ENCODE peak calls at places on chromosomes 12 and 14, in nine cellular contexts. R is head of caudate nucleus; P is AG04450; X is osteoblast; A is activated CD4-positive, alpha-beta T cell treated with anti-CD3 and anti-CD28 coated beads, Interleukin-2, amount 10 ng/mL, durations not matched to agents 7 days and 5 days; S is left colon; T is LoVo; Q is iPS-NIHi11; G is fibroblast of the conjunctiva. W is an unnamed sample.

GRCh38 chr14:67188326-67188725 is 914 bp upstream of the GARIN2 start:
- DNase-seq in A (no peak), R (no peak), S (no peak), Q (no peak), X (no peak), P (no peak), T (no peak), G (no peak), W (no peak)

GRCh38 chr12:93786669-93787397 is 109.7 kb downstream of the CRADD start:
- DNase-seq in X (no peak), T (peak), S (no peak), G (no peak), Q (no peak), P (no peak), A (no peak), R (no peak), W (no peak)

GRCh38 chr12:6603095-6603567 is 4.0 kb downstream of the CHD4 start:
- DNase-seq in X (peak), Q (peak), S (peak), P (no peak), T (no peak), A (peak), G (no peak), R (no peak), W (no peak)

GRCh38 chr14:95156153-95156764 is 1.1 kb downstream of the DICER1 start:
- DNase-seq in R (no peak), G (no peak), T (no peak), P (no peak), A (no peak), X (peak), Q (no peak), S (no peak), W (no peak)

GRCh38 chr14:57352771-57353170 is 37.6 kb upstream of the NAA30 start:
- DNase-seq in P (no peak), G (no peak), X (no peak), T (no peak), A (no peak), S (no peak), Q (no peak), R (no peak), W (no peak)

GRCh38 chr12:48165089-48166031 is 8.0 kb upstream of the ASB8 start:
- DNase-seq in R (no peak), Q (peak), G (peak), A (peak), S (no peak), P (peak), X (peak), T (peak), W (peak)

GRCh38 chr14:53742226-53742607 is 214.4 kb downstream of the BMP4 start:
- DNase-seq in G (no peak), P (no peak), T (peak), X (no peak), A (no peak), Q (peak), R (no peak), S (no peak), W (no peak)

GRCh38 chr14:78989246-78989645 is 819.1 kb downstream of the NRXN3 start:
- DNase-seq in A (no peak), S (no peak), P (no peak), X (no peak), Q (no peak), T (no peak), R (no peak), G (no peak), W (no peak)

GRCh38 chr12:122527478-122527944 is 462 bp downstream of the KNTC1 start:
- DNase-seq in A (peak), Q (peak), G (no peak), X (no peak), S (no peak), T (no peak), R (peak), P (no peak), W (no peak)

GRCh38 chr12:97639702-97640101 is 177.1 kb downstream of the RMST start:
- DNase-seq in T (no peak), S (no peak), R (no peak), Q (no peak), X (no peak), P (no peak), G (no peak), A (no peak), W (peak)

GRCh38 chr12:46459111-46459510 is 86.5 kb upstream of the SLC38A2 start:
- DNase-seq in R (no peak), X (peak), G (peak), S (no peak), Q (no peak), P (peak), T (no peak), A (peak), W (no peak)

GRCh38 chr12:62799126-62799736 is 135.7 kb downstream of the PPM1H start:
- DNase-seq in A (peak), G (peak), X (peak), Q (peak), P (peak), T (peak), S (no peak), R (peak), W (peak)

GRCh38 chr12:98644433-98644711 is 216 bp downstream of the IKBIP start:
- DNase-seq in R (peak), P (no peak), T (no peak), X (peak), S (no peak), G (no peak), A (no peak), Q (no peak), W (no peak)

GRCh38 chr14:29390046-29390841 is 537.4 kb downstream of the PRKD1 start:
- DNase-seq in G (no peak), X (no peak), S (no peak), R (no peak), A (no peak), T (no peak), Q (peak), P (no peak), W (no peak)

GRCh38 chr12:2458113-2458414 is 336.7 kb upstream of the FKBP4 start:
- DNase-seq in P (no peak), T (no peak), Q (no peak), X (no peak), R (no peak), A (no peak), G (no peak), S (no peak), W (no peak)

GRCh38 chr12:93032748-93033147 is 103.7 kb upstream of the EEA1 start:
- DNase-seq in A (no peak), R (no peak), Q (no peak), T (no peak), S (no peak), G (no peak), P (no peak), X (no peak), W (no peak)

GRCh38 chr14:67934087-67934486 is 114.5 kb downstream of the RAD51B start:
- DNase-seq in T (peak), X (no peak), P (peak), Q (peak), S (no peak), R (no peak), A (peak), G (peak), W (peak)

GRCh38 chr12:6358886-6359285 is 16.5 kb downstream of the SCNN1A start:
- DNase-seq in R (no peak), T (no peak), Q (no peak), S (no peak), X (no peak), G (no peak), A (no peak), P (no peak), W (no peak)

GRCh38 chr14:98210045-98210678 is 1061.8 kb downstream of the BCL11B start:
- DNase-seq in T (no peak), A (peak), P (no peak), S (no peak), R (no peak), Q (peak), X (no peak), G (no peak), W (no peak)

GRCh38 chr14:63747836-63748235 is 20.0 kb upstream of the SGPP1 start:
- DNase-seq in R (no peak), X (no peak), P (no peak), T (no peak), G (no peak), S (no peak), A (no peak), Q (no peak), W (no peak)

GRCh38 chr14:22071001-22071400 is 397.4 kb upstream of the OR4E1 start:
- DNase-seq in X (no peak), G (no peak), P (no peak), A (peak), Q (no peak), T (no peak), S (peak), R (no peak), W (no peak)

GRCh38 chr14:95774265-95775160 is 60.6 kb upstream of the TCL1A start:
- DNase-seq in T (peak), G (peak), R (peak), Q (peak), P (no peak), X (peak), S (no peak), A (peak), W (peak)

GRCh38 chr12:120332523-120332922 is 4.9 kb upstream of the PLA2G1B start:
- DNase-seq in X (no peak), R (no peak), A (no peak), S (no peak), G (no peak), Q (no peak), P (no peak), T (no peak), W (no peak)

GRCh38 chr12:50634379-50634778 is 129.5 kb upstream of the ATF1 start:
- DNase-seq in G (no peak), Q (no peak), S (no peak), A (no peak), X (no peak), R (no peak), P (no peak), T (no peak), W (no peak)

GRCh38 chr12:27622436-27623185 is 73.6 kb upstream of the REP15 start:
- DNase-seq in T (no peak), P (no peak), S (no peak), A (no peak), G (no peak), Q (no peak), R (no peak), X (no peak), W (no peak)

GRCh38 chr14:64841121-64841611 is 38.5 kb downstream of the SPTB start:
- DNase-seq in Q (peak), X (no peak), A (no peak), G (peak), T (peak), P (peak), R (no peak), S (no peak), W (peak)

GRCh38 chr14:100654814-100655795 is 67.9 kb upstream of the BEGAIN start:
- DNase-seq in G (no peak), P (no peak), A (peak), R (no peak), T (peak), X (peak), S (no peak), Q (peak), W (no peak)

GRCh38 chr14:90576581-90576980 is 179.8 kb downstream of the CALM1 start:
- DNase-seq in S (no peak), R (no peak), Q (no peak), G (no peak), A (no peak), P (peak), X (peak), T (no peak), W (no peak)

GRCh38 chr12:112266473-112266872 is 115.8 kb downstream of the HECTD4 start:
- DNase-seq in G (no peak), A (no peak), P (no peak), X (no peak), Q (no peak), R (no peak), S (no peak), T (no peak), W (no peak)

GRCh38 chr14:92728781-92729364 is 19.6 kb downstream of the LGMN start:
- DNase-seq in Q (peak), P (no peak), R (no peak), X (no peak), A (peak), T (no peak), S (no peak), G (no peak), W (no peak)

GRCh38 chr14:90703841-90704240 is 112.4 kb downstream of the TTC7B start:
- DNase-seq in R (no peak), Q (no peak), X (no peak), A (no peak), P (no peak), G (no peak), T (no peak), S (no peak), W (no peak)

GRCh38 chr12:45425426-45425825 is 209.5 kb downstream of the ANO6 start:
- DNase-seq in R (no peak), A (no peak), Q (no peak), G (no peak), X (peak), P (peak), T (no peak), S (no peak), W (no peak)

GRCh38 chr14:23536494-23536893 is 15.1 kb downstream of the ZFHX2 start:
- DNase-seq in G (no peak), X (no peak), A (no peak), P (no peak), T (no peak), S (no peak), R (no peak), Q (no peak), W (no peak)

W was measured in HepG2.